ENCODE peak calls at places on chromosomes 6 and 20, in eight cellular contexts. V is naive thymus-derived CD4-positive, alpha-beta T cell; Q is small intestine; B is HT1080; F is HEK293T; A is amygdala; S is SW480; C is CD14-positive monocyte. H is an unnamed sample.

GRCh38 chr6:134678436-134678889 is 271.4 kb downstream of the ALDH8A1 start:
- DNase-seq in V (no peak), Q (peak), B (peak), F (no peak), A (peak), S (no peak), C (no peak), H (no peak)

GRCh38 chr6:56555438-56555872 is 87.2 kb downstream of the DST start:
- DNase-seq in V (no peak), Q (no peak), B (no peak), F (peak), A (no peak), S (no peak), C (no peak), H (no peak)

GRCh38 chr6:110618591-110619267 is 142.3 kb upstream of the SLC22A16 start:
- DNase-seq in V (no peak), Q (no peak), B (peak), F (peak), A (no peak), S (no peak), C (no peak), H (peak)

GRCh38 chr20:51491393-51491792 is 51.1 kb downstream of the NFATC2 start:
- DNase-seq in V (no peak), Q (no peak), B (no peak), F (no peak), A (no peak), S (no peak), C (peak), H (no peak)

GRCh38 chr6:67680297-67680932 is 954.7 kb upstream of the ADGRB3 start:
- DNase-seq in V (no peak), Q (no peak), B (no peak), F (no peak), A (no peak), S (no peak), C (no peak), H (no peak)

GRCh38 chr20:56788041-56788670 is 159.1 kb downstream of the TFAP2C start:
- DNase-seq in V (no peak), Q (no peak), B (peak), F (no peak), A (no peak), S (peak), C (no peak), H (no peak)

GRCh38 chr6:13492357-13492756 is 5.0 kb upstream of the GFOD1 start:
- DNase-seq in V (no peak), Q (no peak), B (no peak), F (no peak), A (no peak), S (no peak), C (no peak), H (no peak)

GRCh38 chr6:159540152-159540551 is 152.9 kb downstream of the SOD2 start:
- DNase-seq in V (no peak), Q (no peak), B (peak), F (peak), A (no peak), S (no peak), C (no peak), H (peak)

GRCh38 chr6:41092421-41093140 is 19.8 kb downstream of the NFYA start:
- DNase-seq in V (no peak), Q (no peak), B (peak), F (peak), A (no peak), S (peak), C (no peak), H (no peak)

GRCh38 chr6:115545410-115545986 is 515.2 kb downstream of the FRK start:
- DNase-seq in V (no peak), Q (no peak), B (peak), F (peak), A (no peak), S (no peak), C (no peak), H (no peak)

GRCh38 chr20:35490736-35491181 is 35.4 kb downstream of the CEP250 start:
- DNase-seq in V (peak), Q (peak), B (no peak), F (no peak), A (no peak), S (no peak), C (peak), H (peak)

GRCh38 chr20:21077809-21078345 is 28.3 kb downstream of the LINC00237 start:
- DNase-seq in V (no peak), Q (no peak), B (no peak), F (no peak), A (no peak), S (peak), C (no peak), H (no peak)

GRCh38 chr6:84428300-84428907 is 201.0 kb upstream of the CEP162 start:
- DNase-seq in V (no peak), Q (peak), B (peak), F (peak), A (no peak), S (peak), C (no peak), H (peak)

GRCh38 chr6:32244946-32245398 is 21.1 kb upstream of the NOTCH4 start:
- DNase-seq in V (peak), Q (peak), B (peak), F (peak), A (peak), S (peak), C (peak), H (peak)

GRCh38 chr6:35850209-35850608 is 45.1 kb downstream of the LHFPL5 start:
- DNase-seq in V (no peak), Q (no peak), B (no peak), F (no peak), A (no peak), S (no peak), C (no peak), H (no peak)

GRCh38 chr6:42236680-42237473 is 19.2 kb upstream of the MRPS10 start:
- DNase-seq in V (no peak), Q (no peak), B (no peak), F (no peak), A (no peak), S (no peak), C (no peak), H (no peak)

H was measured in Jurkat, Clone E6-1.